ENCODE peak calls at places on chromosomes 13 and 19, in four cellular contexts. K is Panc1, V is K562, S is HepG2. R is an unnamed sample.

GRCh38 chr13:99191900-99192399 is 8.7 kb upstream of the UBAC2 start:
- DNase-seq in K (no peak), V (no peak), S (no peak), R (no peak)

GRCh38 chr13:67341406-67341805 is 111.3 kb upstream of the PCDH9 start:
- DNase-seq in K (no peak), V (no peak), S (no peak), R (no peak)

GRCh38 chr13:40895715-40896184 is 106.3 kb downstream of the SLC25A15 start:
- DNase-seq in K (no peak), V (no peak), S (peak), R (peak)

GRCh38 chr13:25678398-25678797 is 306.6 kb downstream of the ATP8A2 start:
- DNase-seq in K (no peak), V (no peak), S (no peak), R (no peak)

GRCh38 chr13:81540777-81541176 is 1199.9 kb upstream of the SPRY2 start:
- DNase-seq in K (no peak), V (no peak), S (peak), R (no peak)

GRCh38 chr13:36981156-36981743 is 17.9 kb downstream of the ALG5 start:
- DNase-seq in K (no peak), V (peak), S (peak), R (no peak)

GRCh38 chr19:14023404-14024235 is 4.3 kb upstream of the RLN3 start:
- DNase-seq in K (no peak), V (peak), S (peak), R (no peak)

GRCh38 chr13:35699805-35700204 is 223.3 kb upstream of the MAB21L1 start:
- DNase-seq in K (no peak), V (no peak), S (no peak), R (no peak)

GRCh38 chr19:19488041-19488874 is 27.1 kb downstream of the TSSK6 start:
- DNase-seq in K (no peak), V (peak), S (no peak), R (no peak)

GRCh38 chr13:49450105-49450819 is 6.2 kb downstream of the SETDB2 start:
- DNase-seq in K (no peak), V (no peak), S (no peak), R (no peak)

DNA sequence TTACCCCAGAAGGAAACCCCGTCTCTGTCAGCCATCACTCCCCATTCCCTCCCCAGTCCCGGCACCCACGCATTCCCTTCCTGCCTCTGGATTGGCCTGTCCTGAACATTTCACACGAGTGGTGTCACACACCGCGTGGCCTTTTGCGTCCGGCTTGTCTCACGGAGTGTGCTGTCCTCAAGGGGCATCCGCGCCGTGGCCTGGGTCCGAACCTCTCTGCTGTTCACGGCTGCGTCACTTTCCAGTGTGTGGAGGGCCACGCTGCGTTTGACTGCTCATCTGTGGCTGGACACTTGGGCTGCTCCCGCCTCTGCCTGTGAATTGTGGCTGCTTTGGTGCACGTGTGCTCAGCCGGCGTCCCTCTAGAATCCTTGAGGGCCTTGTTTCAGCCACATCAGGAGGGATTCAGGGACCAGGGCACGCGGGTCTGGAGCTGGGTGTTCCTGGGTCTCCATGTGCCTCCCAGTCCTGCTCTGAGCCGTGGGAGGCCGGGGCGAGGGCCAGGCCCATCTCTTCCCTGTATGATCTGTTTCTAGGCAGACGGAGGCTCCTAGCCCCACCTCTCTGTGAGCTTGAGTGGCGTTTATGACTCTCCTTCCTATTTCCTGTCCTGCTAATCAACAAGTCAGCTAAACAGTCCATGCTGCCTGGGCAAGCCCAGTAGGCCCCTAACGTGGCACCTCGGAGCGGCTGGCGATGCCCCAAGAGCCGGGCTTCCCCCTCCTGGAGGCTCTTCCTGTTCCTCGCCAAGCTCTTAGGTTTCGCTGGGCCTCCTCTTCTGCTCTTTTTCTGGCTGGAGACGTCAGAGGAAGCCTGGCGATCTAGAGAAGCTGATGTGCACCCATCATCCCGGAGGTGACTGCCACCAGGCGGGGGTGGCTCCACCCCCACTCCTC is 8.1 kb downstream of the STK11 start:
- DNase-seq in K (no peak), V (no peak), S (no peak), R (no peak)
- TF ChIP-seq TCF7L2 in K (no peak), V (no peak), S (no peak), R (no peak)

GRCh38 chr19:51000981-51001380 is 423 bp downstream of the KLK8 start:
- DNase-seq in K (no peak), V (peak), S (no peak), R (no peak)
- TF ChIP-seq TCF7L2 in K (no peak), V (no peak), S (no peak), R (no peak)

DNA sequence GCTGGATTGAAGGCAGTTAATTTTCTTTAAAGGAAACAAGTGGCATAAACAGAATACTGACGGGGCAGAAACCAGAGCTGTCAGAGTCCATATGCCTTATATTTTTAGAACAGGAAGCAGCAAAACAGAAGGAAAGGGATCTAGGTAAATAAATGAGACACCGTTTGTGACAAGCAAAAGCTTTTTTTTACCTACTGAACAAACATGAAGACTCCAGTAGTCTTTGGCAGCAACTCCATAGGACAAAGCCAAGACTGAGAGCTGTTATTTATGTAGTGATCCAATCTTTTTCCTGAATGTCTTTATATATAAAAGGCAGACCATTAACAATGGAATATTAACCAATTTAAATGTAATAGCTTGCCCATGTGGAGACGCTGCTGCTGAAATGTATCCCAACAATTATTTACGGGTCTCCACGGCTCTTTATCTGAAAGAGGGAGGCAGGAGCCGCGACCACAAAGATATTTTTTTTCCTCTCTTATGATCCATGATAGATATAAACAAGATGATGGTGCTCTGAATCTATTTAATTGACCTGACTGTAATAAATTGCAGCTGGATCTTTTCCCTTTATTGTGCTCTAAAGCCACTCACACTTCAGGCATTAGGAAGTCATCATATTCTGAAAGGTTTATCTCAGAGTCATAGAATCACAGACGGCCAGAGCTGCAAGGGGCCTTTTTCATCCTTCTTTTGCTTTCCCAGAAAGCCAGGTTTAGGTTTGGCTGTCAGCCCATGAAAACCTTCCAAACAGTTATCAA is 687.7 kb downstream of the EFNB2 start:
- DNase-seq in K (no peak), V (no peak), S (no peak), R (no peak)
- TF ChIP-seq TCF7L2 in K (no peak), V (no peak), S (no peak), R (no peak)

DNA sequence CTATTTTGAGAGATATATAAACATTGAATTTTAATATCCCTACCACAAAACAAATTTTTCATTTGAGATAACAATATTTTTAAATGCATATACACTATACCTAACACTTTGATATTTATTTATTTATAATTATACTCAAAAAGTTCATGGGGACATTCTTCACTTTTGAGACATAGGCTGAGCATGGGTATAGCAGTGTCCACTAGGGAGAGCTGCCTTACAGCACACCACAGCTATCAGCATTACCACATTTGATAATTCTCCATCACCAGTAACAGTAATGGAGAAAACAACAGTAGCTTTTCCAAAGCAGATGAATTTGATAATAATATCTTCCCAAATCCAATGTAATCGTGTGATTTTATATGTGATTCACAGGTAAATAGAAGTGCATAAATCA is 626.1 kb downstream of the DACH1 start:
- DNase-seq in K (no peak), V (no peak), S (no peak), R (no peak)
- TF ChIP-seq TCF7L2 in K (no peak), V (no peak), S (no peak), R (no peak)

GRCh38 chr13:101728021-101728420 is 275.5 kb downstream of the ITGBL1 start:
- DNase-seq in K (no peak), V (no peak), S (no peak), R (no peak)

GRCh38 chr13:101726681-101727080 is 274.2 kb downstream of the ITGBL1 start:
- DNase-seq in K (no peak), V (no peak), S (no peak), R (no peak)

GRCh38 chr13:101728615-101729014 is 276.1 kb downstream of the ITGBL1 start:
- DNase-seq in K (no peak), V (no peak), S (no peak), R (no peak)

GRCh38 chr13:101730420-101731000 is 278.0 kb downstream of the ITGBL1 start:
- DNase-seq in K (no peak), V (no peak), S (no peak), R (no peak)

GRCh38 chr13:101727118-101727517 is 274.6 kb downstream of the ITGBL1 start:
- DNase-seq in K (no peak), V (no peak), S (no peak), R (no peak)
- TF ChIP-seq TCF7L2 in K (no peak), V (no peak), S (no peak), R (no peak)

DNA sequence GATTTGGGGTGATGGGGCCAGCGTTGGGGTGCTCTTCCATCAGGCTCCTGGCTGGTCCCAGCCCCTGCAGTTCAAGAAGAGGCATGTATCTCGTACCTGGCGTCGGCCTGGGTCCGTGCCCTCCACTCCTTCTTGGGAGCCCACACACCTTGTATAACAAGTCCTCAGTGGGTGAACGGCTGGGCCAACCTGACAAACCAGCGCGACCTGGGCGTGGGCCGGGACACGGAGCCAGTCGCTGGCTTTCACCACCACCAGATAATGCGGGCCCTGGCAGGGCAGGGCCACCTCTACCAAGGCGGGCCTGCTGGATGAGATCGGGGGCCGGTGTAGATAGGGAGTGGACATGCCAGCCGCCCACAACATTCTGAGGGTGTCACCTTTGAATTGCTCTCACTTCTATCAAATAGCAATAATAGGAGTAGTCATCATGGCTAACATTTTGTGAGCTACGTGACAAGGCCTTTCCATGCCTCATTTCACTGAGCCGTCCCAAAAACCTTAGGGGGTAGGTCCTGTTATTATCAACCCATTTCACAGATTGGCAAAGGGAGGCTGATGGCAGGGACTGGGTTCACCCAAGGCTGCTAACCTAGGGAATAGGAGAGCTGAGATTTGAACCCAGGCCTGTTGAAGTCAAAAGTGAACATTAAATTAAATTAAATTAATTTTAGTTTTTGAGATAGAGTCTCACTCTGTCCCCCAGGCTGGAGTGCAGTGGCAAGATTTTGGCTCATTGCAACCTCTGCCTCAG is 3.5 kb downstream of the CYP4F22 start:
- DNase-seq in K (no peak), V (no peak), S (no peak), R (no peak)
- TF ChIP-seq TCF7L2 in K (no peak), V (no peak), S (no peak), R (no peak)

GRCh38 chr13:76619631-76620030 is 266.6 kb downstream of the KCTD12 start:
- DNase-seq in K (no peak), V (no peak), S (no peak), R (no peak)
- TF ChIP-seq TCF7L2 in K (no peak), V (no peak), S (no peak), R (no peak)